ENCODE peak calls at places on chromosomes 13 and 19, in eight cellular contexts. Q is stimulated activated CD8-positive, alpha-beta memory T cell treated with anti-CD3 and anti-CD28 coated beads, Interleukin-7, amount 100 ng/mL, for 1 hour; L is left kidney; M is memory B cell; A is midbrain; F is EL; P is stimulated activated CD4-positive, alpha-beta T cell treated with anti-CD3 and anti-CD28 coated beads, Interleukin-4, amount 100 ng/mL, for 1 hour; S is mucosa of descending colon. E is an unnamed sample.

GRCh38 chr13:95185851-95186250 is 115.4 kb downstream of the ABCC4 start:
- DNase-seq in Q (no peak), L (no peak), M (no peak), A (peak), F (no peak), P (peak), S (peak), E (peak)

GRCh38 chr13:42969558-42970172 is 22.4 kb downstream of the EPSTI1 start:
- DNase-seq in Q (peak), L (peak), M (peak), A (peak), F (peak), P (peak), S (peak), E (peak)

GRCh38 chr13:23754506-23754905 is 134.7 kb downstream of the MIPEP start:
- DNase-seq in Q (no peak), L (no peak), M (no peak), A (no peak), F (no peak), P (no peak), S (no peak), E (peak)

GRCh38 chr13:31044658-31045620 is 112.5 kb downstream of the TEX26 start:
- DNase-seq in Q (no peak), L (no peak), M (no peak), A (no peak), F (no peak), P (no peak), S (peak), E (peak)

GRCh38 chr13:65892859-65893258 is 1337.3 kb downstream of the PCDH9 start:
- DNase-seq in Q (no peak), L (no peak), M (no peak), A (no peak), F (no peak), P (no peak), S (no peak), E (no peak)

GRCh38 chr13:51786425-51787010 is 17.4 kb downstream of the DHRS12 start:
- DNase-seq in Q (no peak), L (no peak), M (no peak), A (no peak), F (no peak), P (no peak), S (no peak), E (no peak)

GRCh38 chr13:101490400-101491015 is 38.0 kb downstream of the ITGBL1 start:
- DNase-seq in Q (no peak), L (peak), M (no peak), A (no peak), F (peak), P (no peak), S (no peak), E (no peak)

GRCh38 chr13:107734891-107735620 is 480.3 kb downstream of the LIG4 start:
- DNase-seq in Q (no peak), L (no peak), M (no peak), A (no peak), F (no peak), P (no peak), S (no peak), E (no peak)

GRCh38 chr13:38542601-38543000 is 144.3 kb upstream of the FREM2 start:
- DNase-seq in Q (no peak), L (no peak), M (no peak), A (no peak), F (peak), P (no peak), S (no peak), E (no peak)

GRCh38 chr19:32041681-32042292 is 303.6 kb upstream of the ZNF507 start:
- DNase-seq in Q (no peak), L (peak), M (no peak), A (peak), F (no peak), P (peak), S (peak), E (no peak)

GRCh38 chr19:35759697-35760096 is 1.7 kb downstream of the PROSER3 start:
- DNase-seq in Q (no peak), L (no peak), M (no peak), A (no peak), F (no peak), P (no peak), S (no peak), E (no peak)

GRCh38 chr19:2317756-2318155 is 9.8 kb upstream of the LINGO3 start:
- DNase-seq in Q (no peak), L (no peak), M (no peak), A (no peak), F (no peak), P (no peak), S (no peak), E (no peak)

GRCh38 chr13:100197116-100197515 is 108.2 kb downstream of the PCCA start:
- DNase-seq in Q (no peak), L (no peak), M (no peak), A (no peak), F (no peak), P (no peak), S (no peak), E (no peak)

GRCh38 chr13:22074403-22074802 is 403.5 kb downstream of the FGF9 start:
- DNase-seq in Q (no peak), L (no peak), M (no peak), A (no peak), F (no peak), P (no peak), S (no peak), E (no peak)

GRCh38 chr13:71912524-71912923 is 45.5 kb upstream of the DACH1 start:
- DNase-seq in Q (no peak), L (no peak), M (no peak), A (no peak), F (no peak), P (no peak), S (no peak), E (no peak)

GRCh38 chr13:49436890-49437289 is 7.0 kb downstream of the CAB39L start:
- DNase-seq in Q (no peak), L (peak), M (no peak), A (peak), F (peak), P (no peak), S (peak), E (no peak)

GRCh38 chr13:45691251-45691650 is 10.9 kb upstream of the CBY2 start:
- DNase-seq in Q (no peak), L (peak), M (no peak), A (no peak), F (no peak), P (no peak), S (no peak), E (no peak)

GRCh38 chr19:45717983-45718650 is 12.6 kb downstream of the FBXO46 start:
- DNase-seq in Q (no peak), L (peak), M (no peak), A (peak), F (no peak), P (no peak), S (no peak), E (no peak)

GRCh38 chr13:49063526-49063925 is 87.8 kb downstream of the FNDC3A start:
- DNase-seq in Q (no peak), L (peak), M (no peak), A (no peak), F (peak), P (no peak), S (no peak), E (no peak)

GRCh38 chr13:68810660-68811059 is 1297.0 kb upstream of the ATXN8OS start:
- DNase-seq in Q (no peak), L (peak), M (no peak), A (no peak), F (no peak), P (no peak), S (no peak), E (no peak)

GRCh38 chr19:31318790-31319189 is 30.4 kb downstream of the TSHZ3 start:
- DNase-seq in Q (no peak), L (no peak), M (no peak), A (no peak), F (no peak), P (no peak), S (no peak), E (no peak)

GRCh38 chr13:54162069-54162468 is 1133.5 kb downstream of the OLFM4 start:
- DNase-seq in Q (no peak), L (no peak), M (no peak), A (no peak), F (no peak), P (no peak), S (no peak), E (no peak)

GRCh38 chr13:77351326-77351725 is 24.4 kb upstream of the MYCBP2 start:
- DNase-seq in Q (no peak), L (no peak), M (no peak), A (peak), F (no peak), P (no peak), S (no peak), E (no peak)

GRCh38 chr13:106710267-106710666 is 142.3 kb upstream of the ARGLU1 start:
- DNase-seq in Q (no peak), L (no peak), M (no peak), A (no peak), F (no peak), P (no peak), S (no peak), E (no peak)

GRCh38 chr13:40668335-40668734 is 1.9 kb upstream of the FOXO1 start:
- DNase-seq in Q (no peak), L (peak), M (peak), A (no peak), F (no peak), P (no peak), S (peak), E (no peak)

GRCh38 chr19:8638078-8638619 is 7.7 kb downstream of the NFILZ start:
- DNase-seq in Q (no peak), L (no peak), M (no peak), A (no peak), F (peak), P (no peak), S (peak), E (no peak)

E was measured in stimulated activated naive CD4-positive, alpha-beta T cell treated with Interleukin-2 at 50 U/mL for 16 hours.